ENCODE peak calls at places on chromosomes 2 and 18, in six cellular contexts. G, S, A, H, K and L are unnamed samples.

GRCh38 chr2:240687741-240688562 is 3.7 kb upstream of the AQP12A start:
- DNase-seq in G (no peak), S (no peak), A (no peak), H (no peak), K (no peak), L (no peak)

GRCh38 chr2:129118296-129118695 is 799.6 kb upstream of the HS6ST1 start:
- DNase-seq in G (no peak), S (no peak), A (no peak), H (no peak), K (no peak), L (no peak)

GRCh38 chr18:2104620-2105462 is 466.5 kb downstream of the METTL4 start:
- DNase-seq in G (no peak), S (peak), A (no peak), H (peak), K (peak), L (peak)

GRCh38 chr2:54945401-54946219 is 104.6 kb downstream of the RTN4 start:
- DNase-seq in G (no peak), S (peak), A (peak), H (peak), K (no peak), L (no peak)

GRCh38 chr18:55500316-55501086 is 87.5 kb downstream of the TCF4 start:
- DNase-seq in G (peak), S (no peak), A (no peak), H (no peak), K (no peak), L (no peak)

GRCh38 chr2:232520489-232520888 is 301 bp downstream of the PRSS56 start:
- DNase-seq in G (no peak), S (no peak), A (no peak), H (no peak), K (no peak), L (no peak)

GRCh38 chr2:205858781-205859478 is 176.6 kb downstream of the NRP2 start:
- DNase-seq in G (peak), S (no peak), A (no peak), H (no peak), K (no peak), L (no peak)

GRCh38 chr2:109258376-109258775 is 129.4 kb downstream of the SH3RF3 start:
- DNase-seq in G (no peak), S (no peak), A (no peak), H (no peak), K (no peak), L (no peak)

GRCh38 chr18:45935591-45936335 is 31.4 kb downstream of the EPG5 start:
- DNase-seq in G (peak), S (no peak), A (no peak), H (no peak), K (no peak), L (no peak)

GRCh38 chr2:28047698-28048097 is 157.2 kb downstream of the BABAM2 start:
- DNase-seq in G (no peak), S (no peak), A (no peak), H (no peak), K (no peak), L (no peak)